ENCODE peak calls at places on chromosomes 2 and 18, in eight cellular contexts. One of them, this sample, is unnamed.

GRCh38 chr2:75595541-75596395 is 35.0 kb upstream of the EVA1A start:
- DNase-seq in transverse colon: no peak
- DNase-seq in SW480: no peak
- DNase-seq in uterus: no peak
- DNase-seq in DMS153: no peak
- DNase-seq in left colon: no peak
- DNase-seq in cardiac fibroblast: peak
- DNase-seq in activated naive CD8-positive, alpha-beta T cell treated with anti-CD3 and anti-CD28 coated beads, Interleukin-2, amount 10 ng/mL, durations not matched to agents 7 days and 5 days: no peak
- DNase-seq in this sample: no peak

GRCh38 chr2:189076572-189076971 is 102.4 kb downstream of the COL3A1 start:
- DNase-seq in left colon: no peak
- DNase-seq in uterus: no peak
- DNase-seq in SW480: no peak
- DNase-seq in transverse colon: peak
- DNase-seq in activated naive CD8-positive, alpha-beta T cell treated with anti-CD3 and anti-CD28 coated beads, Interleukin-2, amount 10 ng/mL, durations not matched to agents 7 days and 5 days: no peak
- DNase-seq in DMS153: no peak
- DNase-seq in cardiac fibroblast: peak
- DNase-seq in this sample: no peak

GRCh38 chr2:43462866-43463641 is 132.8 kb downstream of the THADA start:
- DNase-seq in uterus: no peak
- DNase-seq in DMS153: peak
- DNase-seq in activated naive CD8-positive, alpha-beta T cell treated with anti-CD3 and anti-CD28 coated beads, Interleukin-2, amount 10 ng/mL, durations not matched to agents 7 days and 5 days: no peak
- DNase-seq in left colon: peak
- DNase-seq in SW480: peak
- DNase-seq in transverse colon: no peak
- DNase-seq in cardiac fibroblast: no peak
- DNase-seq in this sample: no peak

GRCh38 chr2:191696001-191696400 is 18.1 kb downstream of the NABP1 start:
- DNase-seq in uterus: peak
- DNase-seq in transverse colon: peak
- DNase-seq in activated naive CD8-positive, alpha-beta T cell treated with anti-CD3 and anti-CD28 coated beads, Interleukin-2, amount 10 ng/mL, durations not matched to agents 7 days and 5 days: no peak
- DNase-seq in DMS153: no peak
- DNase-seq in SW480: no peak
- DNase-seq in cardiac fibroblast: peak
- DNase-seq in left colon: peak
- DNase-seq in this sample: no peak

GRCh38 chr2:99171377-99172140 is 9.3 kb downstream of the MITD1 start:
- DNase-seq in DMS153: no peak
- DNase-seq in transverse colon: no peak
- DNase-seq in activated naive CD8-positive, alpha-beta T cell treated with anti-CD3 and anti-CD28 coated beads, Interleukin-2, amount 10 ng/mL, durations not matched to agents 7 days and 5 days: no peak
- DNase-seq in SW480: no peak
- DNase-seq in uterus: no peak
- DNase-seq in cardiac fibroblast: no peak
- DNase-seq in left colon: no peak
- DNase-seq in this sample: no peak

GRCh38 chr2:230793573-230794359 is 71.0 kb upstream of the ITM2C start:
- DNase-seq in left colon: peak
- DNase-seq in activated naive CD8-positive, alpha-beta T cell treated with anti-CD3 and anti-CD28 coated beads, Interleukin-2, amount 10 ng/mL, durations not matched to agents 7 days and 5 days: peak
- DNase-seq in DMS153: no peak
- DNase-seq in uterus: peak
- DNase-seq in transverse colon: peak
- DNase-seq in SW480: peak
- DNase-seq in cardiac fibroblast: peak
- DNase-seq in this sample: no peak

GRCh38 chr18:31447530-31448191 is at the start of gene DSG3:
- DNase-seq in cardiac fibroblast: no peak
- DNase-seq in SW480: peak
- DNase-seq in left colon: no peak
- DNase-seq in DMS153: no peak
- DNase-seq in uterus: no peak
- DNase-seq in transverse colon: no peak
- DNase-seq in activated naive CD8-positive, alpha-beta T cell treated with anti-CD3 and anti-CD28 coated beads, Interleukin-2, amount 10 ng/mL, durations not matched to agents 7 days and 5 days: no peak
- DNase-seq in this sample: peak

GRCh38 chr2:152222975-152223638 is 47.5 kb upstream of the STAM2 start:
- DNase-seq in activated naive CD8-positive, alpha-beta T cell treated with anti-CD3 and anti-CD28 coated beads, Interleukin-2, amount 10 ng/mL, durations not matched to agents 7 days and 5 days: no peak
- DNase-seq in left colon: peak
- DNase-seq in DMS153: peak
- DNase-seq in transverse colon: peak
- DNase-seq in SW480: no peak
- DNase-seq in uterus: peak
- DNase-seq in cardiac fibroblast: peak
- DNase-seq in this sample: no peak

GRCh38 chr2:146467425-146467824 is 1377.4 kb upstream of the ACVR2A start:
- DNase-seq in transverse colon: no peak
- DNase-seq in uterus: no peak
- DNase-seq in cardiac fibroblast: no peak
- DNase-seq in left colon: no peak
- DNase-seq in DMS153: no peak
- DNase-seq in SW480: no peak
- DNase-seq in activated naive CD8-positive, alpha-beta T cell treated with anti-CD3 and anti-CD28 coated beads, Interleukin-2, amount 10 ng/mL, durations not matched to agents 7 days and 5 days: no peak
- DNase-seq in this sample: no peak

GRCh38 chr18:10851824-10852225 is 297.5 kb downstream of the PIEZO2 start:
- DNase-seq in transverse colon: no peak
- DNase-seq in activated naive CD8-positive, alpha-beta T cell treated with anti-CD3 and anti-CD28 coated beads, Interleukin-2, amount 10 ng/mL, durations not matched to agents 7 days and 5 days: no peak
- DNase-seq in cardiac fibroblast: peak
- DNase-seq in DMS153: no peak
- DNase-seq in SW480: peak
- DNase-seq in left colon: no peak
- DNase-seq in uterus: no peak
- DNase-seq in this sample: no peak

GRCh38 chr2:102619414-102620319 is at the start of gene SLC9A2:
- DNase-seq in activated naive CD8-positive, alpha-beta T cell treated with anti-CD3 and anti-CD28 coated beads, Interleukin-2, amount 10 ng/mL, durations not matched to agents 7 days and 5 days: peak
- DNase-seq in cardiac fibroblast: peak
- DNase-seq in DMS153: peak
- DNase-seq in uterus: no peak
- DNase-seq in left colon: no peak
- DNase-seq in SW480: peak
- DNase-seq in transverse colon: peak
- DNase-seq in this sample: peak

GRCh38 chr2:26438526-26438925 is 36.8 kb downstream of the DRC1 start:
- DNase-seq in activated naive CD8-positive, alpha-beta T cell treated with anti-CD3 and anti-CD28 coated beads, Interleukin-2, amount 10 ng/mL, durations not matched to agents 7 days and 5 days: no peak
- DNase-seq in cardiac fibroblast: peak
- DNase-seq in SW480: no peak
- DNase-seq in transverse colon: no peak
- DNase-seq in DMS153: peak
- DNase-seq in uterus: no peak
- DNase-seq in left colon: no peak
- DNase-seq in this sample: no peak

GRCh38 chr18:58041633-58042032 is 2.4 kb upstream of the NEDD4L start:
- DNase-seq in left colon: peak
- DNase-seq in uterus: no peak
- DNase-seq in DMS153: peak
- DNase-seq in transverse colon: peak
- DNase-seq in SW480: peak
- DNase-seq in cardiac fibroblast: peak
- DNase-seq in activated naive CD8-positive, alpha-beta T cell treated with anti-CD3 and anti-CD28 coated beads, Interleukin-2, amount 10 ng/mL, durations not matched to agents 7 days and 5 days: no peak
- DNase-seq in this sample: no peak

GRCh38 chr2:85844486-85844885 is 44.3 kb downstream of the ST3GAL5 start:
- DNase-seq in activated naive CD8-positive, alpha-beta T cell treated with anti-CD3 and anti-CD28 coated beads, Interleukin-2, amount 10 ng/mL, durations not matched to agents 7 days and 5 days: no peak
- DNase-seq in left colon: no peak
- DNase-seq in uterus: no peak
- DNase-seq in SW480: no peak
- DNase-seq in transverse colon: no peak
- DNase-seq in DMS153: no peak
- DNase-seq in cardiac fibroblast: no peak
- DNase-seq in this sample: no peak

GRCh38 chr18:41244751-41245150 is 710.3 kb upstream of the PIK3C3 start:
- DNase-seq in transverse colon: no peak
- DNase-seq in activated naive CD8-positive, alpha-beta T cell treated with anti-CD3 and anti-CD28 coated beads, Interleukin-2, amount 10 ng/mL, durations not matched to agents 7 days and 5 days: no peak
- DNase-seq in DMS153: no peak
- DNase-seq in uterus: no peak
- DNase-seq in left colon: no peak
- DNase-seq in cardiac fibroblast: no peak
- DNase-seq in SW480: no peak
- DNase-seq in this sample: no peak

GRCh38 chr18:13048061-13048605 is 57.0 kb downstream of the CEP192 start:
- DNase-seq in uterus: no peak
- DNase-seq in activated naive CD8-positive, alpha-beta T cell treated with anti-CD3 and anti-CD28 coated beads, Interleukin-2, amount 10 ng/mL, durations not matched to agents 7 days and 5 days: no peak
- DNase-seq in cardiac fibroblast: no peak
- DNase-seq in transverse colon: no peak
- DNase-seq in SW480: no peak
- DNase-seq in DMS153: no peak
- DNase-seq in left colon: no peak
- DNase-seq in this sample: no peak

GRCh38 chr18:46518438-46518837 is 138.6 kb downstream of the LOXHD1 start:
- DNase-seq in activated naive CD8-positive, alpha-beta T cell treated with anti-CD3 and anti-CD28 coated beads, Interleukin-2, amount 10 ng/mL, durations not matched to agents 7 days and 5 days: no peak
- DNase-seq in uterus: no peak
- DNase-seq in cardiac fibroblast: no peak
- DNase-seq in left colon: no peak
- DNase-seq in DMS153: peak
- DNase-seq in SW480: peak
- DNase-seq in transverse colon: no peak
- DNase-seq in this sample: no peak

GRCh38 chr2:168686485-168687191 is 115.8 kb upstream of the NOSTRIN start:
- DNase-seq in uterus: no peak
- DNase-seq in activated naive CD8-positive, alpha-beta T cell treated with anti-CD3 and anti-CD28 coated beads, Interleukin-2, amount 10 ng/mL, durations not matched to agents 7 days and 5 days: no peak
- DNase-seq in DMS153: no peak
- DNase-seq in transverse colon: no peak
- DNase-seq in left colon: no peak
- DNase-seq in cardiac fibroblast: peak
- DNase-seq in SW480: no peak
- DNase-seq in this sample: no peak

GRCh38 chr2:119352357-119352756 is 14.3 kb downstream of the C2orf76 start:
- DNase-seq in SW480: peak
- DNase-seq in uterus: no peak
- DNase-seq in DMS153: no peak
- DNase-seq in activated naive CD8-positive, alpha-beta T cell treated with anti-CD3 and anti-CD28 coated beads, Interleukin-2, amount 10 ng/mL, durations not matched to agents 7 days and 5 days: no peak
- DNase-seq in left colon: no peak
- DNase-seq in cardiac fibroblast: no peak
- DNase-seq in transverse colon: no peak
- DNase-seq in this sample: no peak

GRCh38 chr2:224151161-224151560 is 112.1 kb upstream of the SERPINE2 start:
- DNase-seq in cardiac fibroblast: no peak
- DNase-seq in uterus: no peak
- DNase-seq in left colon: no peak
- DNase-seq in DMS153: no peak
- DNase-seq in SW480: no peak
- DNase-seq in transverse colon: no peak
- DNase-seq in activated naive CD8-positive, alpha-beta T cell treated with anti-CD3 and anti-CD28 coated beads, Interleukin-2, amount 10 ng/mL, durations not matched to agents 7 days and 5 days: no peak
- DNase-seq in this sample: no peak

GRCh38 chr2:215758691-215759090 is 254.7 kb downstream of the MREG start:
- DNase-seq in uterus: no peak
- DNase-seq in SW480: no peak
- DNase-seq in cardiac fibroblast: peak
- DNase-seq in DMS153: no peak
- DNase-seq in activated naive CD8-positive, alpha-beta T cell treated with anti-CD3 and anti-CD28 coated beads, Interleukin-2, amount 10 ng/mL, durations not matched to agents 7 days and 5 days: no peak
- DNase-seq in transverse colon: no peak
- DNase-seq in left colon: no peak
- DNase-seq in this sample: no peak

GRCh38 chr2:206368933-206369569 is 74.3 kb upstream of the ADAM23 start:
- DNase-seq in activated naive CD8-positive, alpha-beta T cell treated with anti-CD3 and anti-CD28 coated beads, Interleukin-2, amount 10 ng/mL, durations not matched to agents 7 days and 5 days: no peak
- DNase-seq in transverse colon: no peak
- DNase-seq in SW480: no peak
- DNase-seq in left colon: no peak
- DNase-seq in cardiac fibroblast: no peak
- DNase-seq in DMS153: no peak
- DNase-seq in uterus: no peak
- DNase-seq in this sample: no peak

GRCh38 chr2:64400733-64401500 is 53.0 kb upstream of the LGALSL start:
- DNase-seq in SW480: peak
- DNase-seq in activated naive CD8-positive, alpha-beta T cell treated with anti-CD3 and anti-CD28 coated beads, Interleukin-2, amount 10 ng/mL, durations not matched to agents 7 days and 5 days: no peak
- DNase-seq in cardiac fibroblast: no peak
- DNase-seq in DMS153: peak
- DNase-seq in left colon: peak
- DNase-seq in uterus: no peak
- DNase-seq in transverse colon: peak
- DNase-seq in this sample: no peak

GRCh38 chr2:216139884-216140283 is 30.7 kb downstream of the XRCC5 start:
- DNase-seq in SW480: peak
- DNase-seq in DMS153: no peak
- DNase-seq in left colon: no peak
- DNase-seq in uterus: no peak
- DNase-seq in activated naive CD8-positive, alpha-beta T cell treated with anti-CD3 and anti-CD28 coated beads, Interleukin-2, amount 10 ng/mL, durations not matched to agents 7 days and 5 days: no peak
- DNase-seq in cardiac fibroblast: no peak
- DNase-seq in transverse colon: no peak
- DNase-seq in this sample: peak

GRCh38 chr2:197675246-197675645 is at the start of gene RFTN2:
- DNase-seq in DMS153: no peak
- DNase-seq in transverse colon: no peak
- DNase-seq in SW480: no peak
- DNase-seq in uterus: no peak
- DNase-seq in left colon: no peak
- DNase-seq in activated naive CD8-positive, alpha-beta T cell treated with anti-CD3 and anti-CD28 coated beads, Interleukin-2, amount 10 ng/mL, durations not matched to agents 7 days and 5 days: no peak
- DNase-seq in cardiac fibroblast: no peak
- DNase-seq in this sample: no peak

GRCh38 chr2:133379159-133379558 is 189.1 kb downstream of the NCKAP5 start:
- DNase-seq in SW480: no peak
- DNase-seq in uterus: no peak
- DNase-seq in left colon: no peak
- DNase-seq in DMS153: no peak
- DNase-seq in cardiac fibroblast: no peak
- DNase-seq in activated naive CD8-positive, alpha-beta T cell treated with anti-CD3 and anti-CD28 coated beads, Interleukin-2, amount 10 ng/mL, durations not matched to agents 7 days and 5 days: no peak
- DNase-seq in transverse colon: no peak
- DNase-seq in this sample: no peak

GRCh38 chr2:12619975-12620374 is 96.8 kb upstream of the TRIB2 start:
- DNase-seq in uterus: no peak
- DNase-seq in cardiac fibroblast: peak
- DNase-seq in transverse colon: no peak
- DNase-seq in SW480: no peak
- DNase-seq in activated naive CD8-positive, alpha-beta T cell treated with anti-CD3 and anti-CD28 coated beads, Interleukin-2, amount 10 ng/mL, durations not matched to agents 7 days and 5 days: no peak
- DNase-seq in DMS153: no peak
- DNase-seq in left colon: no peak
- DNase-seq in this sample: no peak

GRCh38 chr2:85255456-85255812 is 72.4 kb downstream of the TGOLN2 start:
- DNase-seq in transverse colon: no peak
- DNase-seq in activated naive CD8-positive, alpha-beta T cell treated with anti-CD3 and anti-CD28 coated beads, Interleukin-2, amount 10 ng/mL, durations not matched to agents 7 days and 5 days: no peak
- DNase-seq in SW480: no peak
- DNase-seq in uterus: no peak
- DNase-seq in DMS153: peak
- DNase-seq in cardiac fibroblast: no peak
- DNase-seq in left colon: no peak
- DNase-seq in this sample: no peak

GRCh38 chr2:221758076-221758475 is 186.0 kb upstream of the EPHA4 start:
- DNase-seq in left colon: no peak
- DNase-seq in uterus: no peak
- DNase-seq in cardiac fibroblast: no peak
- DNase-seq in SW480: no peak
- DNase-seq in activated naive CD8-positive, alpha-beta T cell treated with anti-CD3 and anti-CD28 coated beads, Interleukin-2, amount 10 ng/mL, durations not matched to agents 7 days and 5 days: no peak
- DNase-seq in DMS153: no peak
- DNase-seq in transverse colon: no peak
- DNase-seq in this sample: no peak